ENCODE peak calls at places on chromosomes 12 and 14, in six cellular contexts. L is DMS153, P is HL-60, R is A172, K is neural crest cell, D is right cardiac atrium. N is an unnamed sample.

GRCh38 chr12:114004402-114004801 is 38.3 kb upstream of the RBM19 start:
- DNase-seq in P (no peak), R (no peak), L (no peak), D (no peak), K (no peak), N (no peak)

GRCh38 chr12:41014643-41015020 is 173.5 kb upstream of the PDZRN4 start:
- DNase-seq in K (no peak), R (no peak), L (no peak), P (no peak), D (no peak), N (no peak)

GRCh38 chr14:104820669-104821228 is 19.8 kb downstream of the ZBTB42 start:
- DNase-seq in L (no peak), K (peak), D (peak), P (no peak), R (no peak), N (no peak)

GRCh38 chr12:119229205-119229604 is 50.5 kb downstream of the HSPB8 start:
- DNase-seq in R (no peak), K (no peak), L (no peak), D (no peak), P (no peak), N (no peak)

GRCh38 chr12:90216815-90217214 is 508.2 kb upstream of the ATP2B1 start:
- DNase-seq in L (no peak), R (peak), P (peak), K (no peak), D (no peak), N (peak)

GRCh38 chr14:61644834-61645233 is 50.5 kb upstream of the HIF1A start:
- DNase-seq in L (peak), K (no peak), R (no peak), P (no peak), D (no peak), N (peak)

GRCh38 chr12:120528861-120529525 is at the start of gene COQ5:
- DNase-seq in R (peak), K (peak), P (peak), D (peak), L (peak), N (peak)

GRCh38 chr14:81435048-81435577 is 35.0 kb upstream of the STON2 start:
- DNase-seq in L (no peak), D (no peak), K (no peak), P (no peak), R (no peak), N (no peak)

GRCh38 chr12:109868182-109869051 is 11.9 kb downstream of the GLTP start:
- DNase-seq in R (no peak), K (no peak), L (no peak), P (no peak), D (no peak), N (no peak)

N was measured in Caki2.